ENCODE peak calls at places on chromosomes 3 and 15, in ten cellular contexts. One of them, this sample, is unnamed.

GRCh38 chr15:76330281-76330680 is 6.3 kb upstream of the ISL2 start:
- DNase-seq in G401: peak
- DNase-seq in left ventricle myocardium inferior: no peak
- DNase-seq in foreskin keratinocyte: peak
- DNase-seq in PC-3: peak
- DNase-seq in fibroblast of lung: peak
- DNase-seq in KG1: no peak
- DNase-seq in astrocyte of the spinal cord: peak
- DNase-seq in Caki2: no peak
- DNase-seq in nephron progenitor cell: peak
- DNase-seq in this sample: peak

GRCh38 chr15:101489236-101489632 is 273 bp downstream of the PCSK6 start:
- DNase-seq in G401: no peak
- DNase-seq in left ventricle myocardium inferior: peak
- DNase-seq in foreskin keratinocyte: no peak
- DNase-seq in PC-3: peak
- DNase-seq in fibroblast of lung: no peak
- DNase-seq in KG1: no peak
- DNase-seq in astrocyte of the spinal cord: no peak
- DNase-seq in Caki2: peak
- DNase-seq in nephron progenitor cell: peak
- DNase-seq in this sample: peak

GRCh38 chr15:90519688-90520087 is 10.0 kb upstream of the CRTC3 start:
- DNase-seq in G401: no peak
- DNase-seq in left ventricle myocardium inferior: no peak
- DNase-seq in foreskin keratinocyte: peak
- DNase-seq in PC-3: peak
- DNase-seq in fibroblast of lung: peak
- DNase-seq in KG1: no peak
- DNase-seq in astrocyte of the spinal cord: peak
- DNase-seq in Caki2: no peak
- DNase-seq in nephron progenitor cell: no peak
- DNase-seq in this sample: no peak

GRCh38 chr3:38990621-38991020 is 61.1 kb downstream of the SCN11A start:
- DNase-seq in G401: no peak
- DNase-seq in left ventricle myocardium inferior: no peak
- DNase-seq in foreskin keratinocyte: no peak
- DNase-seq in PC-3: no peak
- DNase-seq in fibroblast of lung: no peak
- DNase-seq in KG1: no peak
- DNase-seq in astrocyte of the spinal cord: peak
- DNase-seq in Caki2: no peak
- DNase-seq in nephron progenitor cell: no peak
- DNase-seq in this sample: no peak

GRCh38 chr15:88704791-88705768 is 66.3 kb downstream of the ISG20 start:
- DNase-seq in G401: peak
- DNase-seq in left ventricle myocardium inferior: peak
- DNase-seq in foreskin keratinocyte: no peak
- DNase-seq in PC-3: no peak
- DNase-seq in fibroblast of lung: peak
- DNase-seq in KG1: no peak
- DNase-seq in astrocyte of the spinal cord: peak
- DNase-seq in Caki2: no peak
- DNase-seq in nephron progenitor cell: peak
- DNase-seq in this sample: peak

GRCh38 chr3:63892773-63893352 is 19.3 kb downstream of the SCAANT1 start:
- DNase-seq in G401: no peak
- DNase-seq in left ventricle myocardium inferior: no peak
- DNase-seq in foreskin keratinocyte: no peak
- DNase-seq in PC-3: no peak
- DNase-seq in fibroblast of lung: no peak
- DNase-seq in KG1: no peak
- DNase-seq in astrocyte of the spinal cord: no peak
- DNase-seq in Caki2: no peak
- DNase-seq in nephron progenitor cell: no peak
- DNase-seq in this sample: no peak

GRCh38 chr15:96474274-96474673 is 143.8 kb downstream of the NR2F2 start:
- DNase-seq in G401: no peak
- DNase-seq in left ventricle myocardium inferior: no peak
- DNase-seq in foreskin keratinocyte: no peak
- DNase-seq in PC-3: no peak
- DNase-seq in fibroblast of lung: no peak
- DNase-seq in KG1: no peak
- DNase-seq in astrocyte of the spinal cord: no peak
- DNase-seq in Caki2: no peak
- DNase-seq in nephron progenitor cell: no peak
- DNase-seq in this sample: no peak

GRCh38 chr3:131846296-131846924 is 188.4 kb downstream of the CPNE4 start:
- DNase-seq in G401: no peak
- DNase-seq in left ventricle myocardium inferior: no peak
- DNase-seq in foreskin keratinocyte: no peak
- DNase-seq in PC-3: peak
- DNase-seq in fibroblast of lung: no peak
- DNase-seq in KG1: no peak
- DNase-seq in astrocyte of the spinal cord: no peak
- DNase-seq in Caki2: no peak
- DNase-seq in nephron progenitor cell: no peak
- DNase-seq in this sample: no peak

GRCh38 chr15:57138260-57138895 is 219.9 kb downstream of the TCF12 start:
- DNase-seq in G401: peak
- DNase-seq in left ventricle myocardium inferior: no peak
- DNase-seq in foreskin keratinocyte: peak
- DNase-seq in PC-3: peak
- DNase-seq in fibroblast of lung: peak
- DNase-seq in KG1: no peak
- DNase-seq in astrocyte of the spinal cord: peak
- DNase-seq in Caki2: peak
- DNase-seq in nephron progenitor cell: peak
- DNase-seq in this sample: peak

GRCh38 chr3:177610677-177611654 is 413.7 kb upstream of the TBL1XR1 start:
- DNase-seq in G401: peak
- DNase-seq in left ventricle myocardium inferior: no peak
- DNase-seq in foreskin keratinocyte: no peak
- DNase-seq in PC-3: peak
- DNase-seq in fibroblast of lung: peak
- DNase-seq in KG1: no peak
- DNase-seq in astrocyte of the spinal cord: peak
- DNase-seq in Caki2: no peak
- DNase-seq in nephron progenitor cell: no peak
- DNase-seq in this sample: no peak

GRCh38 chr3:163971861-163972260 is 1106.4 kb downstream of the SI start:
- DNase-seq in G401: no peak
- DNase-seq in left ventricle myocardium inferior: no peak
- DNase-seq in foreskin keratinocyte: no peak
- DNase-seq in PC-3: peak
- DNase-seq in fibroblast of lung: no peak
- DNase-seq in KG1: no peak
- DNase-seq in astrocyte of the spinal cord: no peak
- DNase-seq in Caki2: no peak
- DNase-seq in nephron progenitor cell: no peak
- DNase-seq in this sample: no peak

GRCh38 chr3:120432105-120432860 is 18.5 kb downstream of the FSTL1 start:
- DNase-seq in G401: no peak
- DNase-seq in left ventricle myocardium inferior: no peak
- DNase-seq in foreskin keratinocyte: no peak
- DNase-seq in PC-3: no peak
- DNase-seq in fibroblast of lung: peak
- DNase-seq in KG1: no peak
- DNase-seq in astrocyte of the spinal cord: peak
- DNase-seq in Caki2: no peak
- DNase-seq in nephron progenitor cell: no peak
- DNase-seq in this sample: no peak

GRCh38 chr3:128348805-128349531 is 117.7 kb downstream of the DNAJB8 start:
- DNase-seq in G401: peak
- DNase-seq in left ventricle myocardium inferior: no peak
- DNase-seq in foreskin keratinocyte: no peak
- DNase-seq in PC-3: peak
- DNase-seq in fibroblast of lung: no peak
- DNase-seq in KG1: no peak
- DNase-seq in astrocyte of the spinal cord: no peak
- DNase-seq in Caki2: no peak
- DNase-seq in nephron progenitor cell: peak
- DNase-seq in this sample: no peak

GRCh38 chr3:94076055-94076454 is 13.2 kb downstream of the NSUN3 start:
- DNase-seq in G401: no peak
- DNase-seq in left ventricle myocardium inferior: no peak
- DNase-seq in foreskin keratinocyte: peak
- DNase-seq in PC-3: peak
- DNase-seq in fibroblast of lung: no peak
- DNase-seq in KG1: no peak
- DNase-seq in astrocyte of the spinal cord: peak
- DNase-seq in Caki2: no peak
- DNase-seq in nephron progenitor cell: no peak
- DNase-seq in this sample: no peak

GRCh38 chr3:150922611-150923010 is 17.4 kb upstream of the MINDY4B start:
- DNase-seq in G401: no peak
- DNase-seq in left ventricle myocardium inferior: no peak
- DNase-seq in foreskin keratinocyte: no peak
- DNase-seq in PC-3: no peak
- DNase-seq in fibroblast of lung: no peak
- DNase-seq in KG1: no peak
- DNase-seq in astrocyte of the spinal cord: no peak
- DNase-seq in Caki2: no peak
- DNase-seq in nephron progenitor cell: peak
- DNase-seq in this sample: no peak

GRCh38 chr3:13112521-13113345 is 39.5 kb upstream of the IQSEC1 start:
- DNase-seq in G401: no peak
- DNase-seq in left ventricle myocardium inferior: peak
- DNase-seq in foreskin keratinocyte: no peak
- DNase-seq in PC-3: peak
- DNase-seq in fibroblast of lung: no peak
- DNase-seq in KG1: no peak
- DNase-seq in astrocyte of the spinal cord: no peak
- DNase-seq in Caki2: peak
- DNase-seq in nephron progenitor cell: no peak
- DNase-seq in this sample: no peak

GRCh38 chr3:31466016-31466415 is 66.7 kb upstream of the STT3B start:
- DNase-seq in G401: no peak
- DNase-seq in left ventricle myocardium inferior: no peak
- DNase-seq in foreskin keratinocyte: no peak
- DNase-seq in PC-3: peak
- DNase-seq in fibroblast of lung: peak
- DNase-seq in KG1: no peak
- DNase-seq in astrocyte of the spinal cord: peak
- DNase-seq in Caki2: no peak
- DNase-seq in nephron progenitor cell: no peak
- DNase-seq in this sample: no peak

This sample was measured in heart right ventricle.